ENCODE peak calls at places on chromosomes 11 and 22, in seven cellular contexts. X, U, V, O, A, T and I are unnamed samples.

GRCh38 chr22:19037282-19038163 is 84.7 kb downstream of the DGCR2 start:
- DNase-seq in U (no peak), V (no peak), T (no peak), A (no peak), O (no peak), X (no peak), I (no peak)

GRCh38 chr22:33076368-33076767 is 18.2 kb upstream of the SYN3 start:
- DNase-seq in V (peak; percentile 61), X (no peak), U (no peak), A (no peak), O (no peak), T (no peak), I (no peak)

GRCh38 chr11:108591893-108592292 is 1.7 kb downstream of the EXPH5 start:
- DNase-seq in O (no peak), T (no peak), A (no peak), V (no peak), U (no peak), X (no peak), I (no peak)

GRCh38 chr22:48429621-48430020 is 1398.1 kb downstream of the BRD1 start:
- DNase-seq in V (no peak), O (no peak), X (no peak), T (no peak), U (no peak), A (no peak), I (no peak)

GRCh38 chr11:66700337-66700736 is 22.6 kb upstream of the RBM4B start:
- DNase-seq in T (no peak), O (no peak), X (no peak), V (no peak), A (no peak), U (no peak), I (no peak)

GRCh38 chr11:69372589-69373250 is 78.8 kb downstream of the MYEOV start:
- DNase-seq in V (no peak), T (no peak), U (peak; percentile 56), O (no peak), X (no peak), A (peak; percentile 0), I (no peak)

GRCh38 chr11:47578524-47579460 is at the start of the genes KBTBD4 and NDUFS3:
- DNase-seq in X (peak; percentile 87), V (peak; percentile 97), O (peak; percentile 80), A (peak; percentile 90), U (peak; percentile 93), T (peak; percentile 90), I (peak; percentile 96)

GRCh38 chr11:34749666-34750659 is 129.1 kb downstream of the EHF start:
- DNase-seq in A (no peak), X (no peak), O (no peak), V (no peak), U (no peak), T (peak; percentile 51), I (no peak)

GRCh38 chr11:115286614-115287013 is 217.6 kb downstream of the CADM1 start:
- DNase-seq in V (no peak), X (no peak), A (no peak), O (no peak), U (no peak), T (no peak), I (no peak)

GRCh38 chr11:457071-457760 is 7.1 kb downstream of the PTDSS2 start:
- DNase-seq in V (no peak), O (no peak), A (no peak), U (no peak), T (no peak), X (no peak), I (no peak)

GRCh38 chr11:78419327-78419726 is 1.7 kb upstream of the GAB2 start:
- DNase-seq in O (no peak), V (no peak), X (no peak), U (no peak), A (no peak), T (peak; percentile 79), I (no peak)

GRCh38 chr22:26066534-26066933 is 102.7 kb upstream of the SEZ6L start:
- DNase-seq in T (no peak), A (no peak), O (no peak), X (no peak), U (no peak), V (peak; percentile 97), I (peak; percentile 95)

GRCh38 chr11:74702383-74703007 is 28.7 kb downstream of the CHRDL2 start:
- DNase-seq in A (peak; percentile 61), X (peak; percentile 84), V (peak; percentile 84), O (peak; percentile 48), T (peak; percentile 61), U (peak; percentile 74), I (peak; percentile 87)

GRCh38 chr22:39960791-39961746 is 872 bp downstream of the TMA7B start:
- DNase-seq in U (peak; percentile 68), A (peak; percentile 76), T (no peak), V (no peak), O (no peak), X (no peak), I (no peak)

GRCh38 chr22:38694945-38695344 is 5.8 kb downstream of the JOSD1 start:
- DNase-seq in T (no peak), V (no peak), U (no peak), O (no peak), A (no peak), X (no peak), I (no peak)

GRCh38 chr11:18669211-18669593 is 29.4 kb upstream of the TMEM86A start:
- DNase-seq in V (no peak), O (no peak), U (no peak), X (no peak), A (peak; percentile 39), T (no peak), I (no peak)

GRCh38 chr11:131943296-131943695 is 572.9 kb downstream of the NTM start:
- DNase-seq in X (no peak), V (no peak), A (no peak), O (no peak), U (no peak), T (no peak), I (no peak)

GRCh38 chr11:59551651-59552521 is 40.5 kb downstream of the OR4D9 start:
- DNase-seq in V (peak; percentile 74), U (no peak), X (no peak), T (no peak), O (no peak), A (peak; percentile 39), I (peak; percentile 69)

GRCh38 chr11:832529-833113 is at the start of gene CD151:
- DNase-seq in A (no peak), U (no peak), X (peak; percentile 64), V (peak; percentile 87), O (no peak), T (no peak), I (peak; percentile 81)

GRCh38 chr11:61711493-61711892 is 31.3 kb downstream of the DAGLA start:
- DNase-seq in O (no peak), A (no peak), U (no peak), V (no peak), X (no peak), T (no peak), I (no peak)

GRCh38 chr11:46112961-46113617 is 8.2 kb downstream of the PHF21A start:
- DNase-seq in T (no peak), V (peak; percentile 73), A (peak; percentile 27), X (peak; percentile 61), U (peak; percentile 68), O (no peak), I (no peak)

GRCh38 chr22:19244600-19245352 is 46.7 kb downstream of the CLTCL1 start:
- DNase-seq in T (no peak), A (no peak), V (no peak), O (no peak), X (no peak), U (no peak), I (no peak)

GRCh38 chr22:30362632-30363281 is 6.0 kb downstream of the CCDC157 start:
- DNase-seq in X (no peak), A (no peak), V (no peak), O (no peak), U (no peak), T (no peak), I (peak; percentile 30)

GRCh38 chr11:6297831-6298230 is 22.5 kb downstream of the CAVIN3 start:
- DNase-seq in X (no peak), V (no peak), A (no peak), U (no peak), O (no peak), T (no peak), I (no peak)

GRCh38 chr11:66221726-66222236 is 46.7 kb upstream of the RAB1B start:
- DNase-seq in O (no peak), U (no peak), T (no peak), A (no peak), V (no peak), X (no peak), I (peak; percentile 16)

GRCh38 chr11:83046626-83047172 is 25.0 kb downstream of the RAB30 start:
- DNase-seq in U (no peak), T (no peak), A (no peak), O (no peak), V (no peak), X (no peak), I (no peak)